ENCODE peak calls at places on chromosome 1, in six cellular contexts. I is AG09319, H is cardiac fibroblast, N is astrocyte of the spinal cord, X is fibroblast of the aortic adventitia, O is heart left ventricle. L is an unnamed sample.

GRCh38 chr1:206131037-206131436 is 13.8 kb upstream of the AVPR1B start:
- DNase-seq in I (no peak), H (no peak), N (no peak), X (no peak), O (peak), L (no peak)

GRCh38 chr1:194024659-194025058 is 838.2 kb upstream of the B3GALT2 start:
- DNase-seq in I (no peak), H (peak), N (peak), X (peak), O (no peak), L (no peak)

GRCh38 chr1:162823771-162824525 is 33.4 kb downstream of the HSD17B7 start:
- DNase-seq in I (no peak), H (no peak), N (no peak), X (no peak), O (no peak), L (no peak)

GRCh38 chr1:204359131-204359473 is 627 bp downstream of the PLEKHA6 start:
- DNase-seq in I (no peak), H (no peak), N (no peak), X (no peak), O (no peak), L (no peak)

GRCh38 chr1:25697426-25698220 is 81.0 kb downstream of the MAN1C1 start:
- DNase-seq in I (no peak), H (no peak), N (no peak), X (no peak), O (no peak), L (peak)

GRCh38 chr1:244349103-244349531 is 102.6 kb downstream of the ADSS2 start:
- DNase-seq in I (peak), H (peak), N (peak), X (peak), O (no peak), L (no peak)

GRCh38 chr1:84146375-84147032 is 2.4 kb downstream of the PRKACB start:
- DNase-seq in I (no peak), H (peak), N (peak), X (peak), O (no peak), L (no peak)

GRCh38 chr1:75616436-75617433 is 5.8 kb upstream of the SLC44A5 start:
- DNase-seq in I (no peak), H (peak), N (peak), X (peak), O (no peak), L (no peak)

GRCh38 chr1:182913401-182913800 is 39.6 kb downstream of the SHCBP1L start:
- DNase-seq in I (no peak), H (no peak), N (no peak), X (no peak), O (no peak), L (no peak)

GRCh38 chr1:201480231-201481003 is 11.4 kb upstream of the PHLDA3 start:
- DNase-seq in I (no peak), H (peak), N (peak), X (peak), O (peak), L (peak)

GRCh38 chr1:176696109-176696508 is 233.1 kb downstream of the PAPPA2 start:
- DNase-seq in I (no peak), H (no peak), N (peak), X (no peak), O (no peak), L (no peak)

GRCh38 chr1:46064708-46065107 is 67.7 kb downstream of the PIK3R3 start:
- DNase-seq in I (no peak), H (no peak), N (no peak), X (no peak), O (no peak), L (no peak)

GRCh38 chr1:11058595-11059165 is 1.1 kb downstream of the SRM start:
- DNase-seq in I (no peak), H (no peak), N (no peak), X (no peak), O (no peak), L (no peak)

GRCh38 chr1:69569983-69570755 is 2.4 kb downstream of the LRRC7 start:
- DNase-seq in I (no peak), H (peak), N (no peak), X (no peak), O (no peak), L (no peak)

GRCh38 chr1:7171574-7171973 is 386.3 kb downstream of the CAMTA1 start:
- DNase-seq in I (no peak), H (no peak), N (no peak), X (no peak), O (no peak), L (no peak)

GRCh38 chr1:51642739-51643142 is 25.8 kb downstream of the OSBPL9 start:
- DNase-seq in I (peak), H (peak), N (peak), X (peak), O (no peak), L (no peak)

GRCh38 chr1:42945171-42945570 is 13.5 kb downstream of the SLC2A1 start:
- DNase-seq in I (no peak), H (no peak), N (no peak), X (no peak), O (no peak), L (no peak)

GRCh38 chr1:14519976-14520375 is 78.5 kb upstream of the KAZN start:
- DNase-seq in I (no peak), H (no peak), N (no peak), X (peak), O (no peak), L (no peak)

GRCh38 chr1:121515235-121515634 is 330.5 kb downstream of the SRGAP2C start:
- DNase-seq in I (no peak), H (no peak), N (no peak), X (no peak), O (no peak), L (no peak)

GRCh38 chr1:19006837-19007271 is 50.4 kb upstream of the IFFO2 start:
- DNase-seq in I (no peak), H (peak), N (no peak), X (no peak), O (no peak), L (no peak)

GRCh38 chr1:231986631-231987291 is 360.2 kb downstream of the DISC1 start:
- DNase-seq in I (no peak), H (peak), N (no peak), X (peak), O (peak), L (no peak)

GRCh38 chr1:109474697-109475096 is 8.4 kb downstream of the SYPL2 start:
- DNase-seq in I (no peak), H (no peak), N (no peak), X (no peak), O (no peak), L (no peak)

GRCh38 chr1:1325288-1326074 is 879 bp downstream of the CPTP start:
- DNase-seq in I (no peak), H (no peak), N (no peak), X (no peak), O (peak), L (no peak)

GRCh38 chr1:46535063-46535462 is 16.4 kb downstream of the KNCN start:
- DNase-seq in I (no peak), H (no peak), N (no peak), X (no peak), O (no peak), L (no peak)

GRCh38 chr1:21269461-21270085 is 20.7 kb downstream of the ECE1 start:
- DNase-seq in I (no peak), H (no peak), N (no peak), X (no peak), O (no peak), L (no peak)

GRCh38 chr1:232223309-232223708 is 406.6 kb downstream of the SIPA1L2 start:
- DNase-seq in I (no peak), H (no peak), N (no peak), X (no peak), O (no peak), L (no peak)

GRCh38 chr1:235933483-235934116 is 66.9 kb upstream of the LYST start:
- DNase-seq in I (no peak), H (no peak), N (no peak), X (no peak), O (no peak), L (no peak)

GRCh38 chr1:231814536-231814935 is 187.9 kb downstream of the DISC1 start:
- DNase-seq in I (no peak), H (no peak), N (peak), X (no peak), O (no peak), L (no peak)

GRCh38 chr1:147772540-147772939 is 12.1 kb upstream of the GJA5 start:
- DNase-seq in I (no peak), H (no peak), N (no peak), X (no peak), O (no peak), L (no peak)

GRCh38 chr1:210263963-210264362 is 31.4 kb downstream of the SERTAD4 start:
- DNase-seq in I (no peak), H (no peak), N (no peak), X (no peak), O (no peak), L (no peak)

GRCh38 chr1:210260087-210260486 is 27.5 kb downstream of the SERTAD4 start:
- DNase-seq in I (no peak), H (no peak), N (no peak), X (peak), O (peak), L (no peak)

GRCh38 chr1:210262167-210262896 is 29.7 kb downstream of the SERTAD4 start:
- DNase-seq in I (peak), H (peak), N (peak), X (peak), O (peak), L (no peak)

GRCh38 chr1:210262897-210263272 is 30.3 kb downstream of the SERTAD4 start:
- DNase-seq in I (peak), H (no peak), N (no peak), X (peak), O (peak), L (no peak)

GRCh38 chr1:210264521-210265380 is 32.2 kb downstream of the SERTAD4 start:
- DNase-seq in I (no peak), H (peak), N (no peak), X (peak), O (no peak), L (no peak)
- TF ChIP-seq CTCF in I (peak), H (no peak), N (no peak), X (peak), O (peak), L (no peak)

GRCh38 chr1:150576367-150576711 is 3.1 kb downstream of the MCL1 start:
- DNase-seq in I (no peak), H (peak), N (peak), X (no peak), O (no peak), L (no peak)
- TF ChIP-seq CTCF in I (no peak), H (no peak), N (no peak), X (no peak), O (no peak), L (no peak)

DNA sequence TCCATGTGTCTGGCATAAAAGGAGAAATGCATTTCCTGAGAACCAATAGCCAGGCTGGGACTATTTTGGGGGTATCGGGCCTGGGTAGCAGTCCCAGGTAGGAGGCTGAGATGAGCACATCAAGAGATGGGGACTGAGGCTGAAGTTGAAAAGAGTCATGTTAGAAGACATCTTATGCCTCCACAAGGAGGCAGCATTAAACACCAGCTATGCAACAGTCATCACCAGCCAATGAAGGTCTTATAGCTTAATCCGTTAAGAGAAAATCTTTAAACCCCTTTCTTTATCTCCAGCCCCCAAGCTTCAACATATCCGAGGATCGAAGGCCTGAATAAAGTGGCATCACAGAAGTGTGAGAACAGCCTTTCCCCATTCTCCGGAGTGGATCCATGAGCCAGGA is 640.7 kb upstream of the PTBP2 start:
- DNase-seq in I (no peak), H (peak), N (peak), X (peak), O (no peak), L (no peak)
- TF ChIP-seq CTCF in I (no peak), H (no peak), N (peak), X (no peak), O (no peak), L (no peak)

GRCh38 chr1:66282885-66283284 is 251.1 kb upstream of the SGIP1 start:
- DNase-seq in I (no peak), H (no peak), N (no peak), X (peak), O (no peak), L (no peak)

GRCh38 chr1:66283583-66284041 is 250.3 kb upstream of the SGIP1 start:
- DNase-seq in I (no peak), H (no peak), N (peak), X (no peak), O (no peak), L (no peak)

GRCh38 chr1:66281808-66282207 is 252.1 kb upstream of the SGIP1 start:
- DNase-seq in I (no peak), H (no peak), N (no peak), X (no peak), O (no peak), L (no peak)

GRCh38 chr1:66284746-66285145 is 249.2 kb upstream of the SGIP1 start:
- DNase-seq in I (no peak), H (no peak), N (no peak), X (no peak), O (no peak), L (no peak)

GRCh38 chr1:66282343-66282852 is 251.6 kb upstream of the SGIP1 start:
- DNase-seq in I (no peak), H (peak), N (peak), X (peak), O (no peak), L (no peak)
- TF ChIP-seq CTCF in I (peak), H (peak), N (no peak), X (peak), O (peak), L (no peak)

DNA sequence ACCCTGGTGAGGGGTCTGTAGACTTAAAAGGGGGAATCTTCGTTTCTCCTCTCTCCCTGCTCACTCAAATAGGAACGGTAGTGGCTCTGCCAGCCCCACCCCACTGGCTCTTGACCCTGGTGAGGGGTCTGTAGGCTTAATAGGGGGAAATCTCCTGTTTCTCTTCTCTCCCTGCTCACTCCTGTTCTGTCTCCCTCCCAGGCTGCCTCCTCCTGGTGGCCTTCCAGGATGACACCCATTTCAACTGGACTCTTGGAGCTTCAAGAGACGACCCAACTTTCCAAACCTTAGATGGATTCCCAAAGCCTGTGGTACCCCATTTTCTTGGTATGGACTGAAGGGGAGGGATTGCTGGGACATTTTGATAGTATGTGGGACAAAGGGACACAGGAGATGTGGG is 1.4 kb upstream of the EPHB2 start:
- DNase-seq in I (no peak), H (no peak), N (no peak), X (no peak), O (no peak), L (no peak)
- TF ChIP-seq CTCF in I (peak), H (peak), N (peak), X (peak), O (no peak), L (no peak)

GRCh38 chr1:58785424-58786058 is 1.7 kb upstream of the JUN start:
- DNase-seq in I (no peak), H (peak), N (peak), X (peak), O (peak), L (peak)
- TF ChIP-seq CTCF in I (no peak), H (no peak), N (no peak), X (no peak), O (no peak), L (no peak)

GRCh38 chr1:65629788-65630187 is 162.9 kb upstream of the PDE4B start:
- DNase-seq in I (no peak), H (no peak), N (no peak), X (no peak), O (no peak), L (no peak)

GRCh38 chr1:65625528-65625927 is 167.2 kb upstream of the PDE4B start:
- DNase-seq in I (no peak), H (no peak), N (no peak), X (no peak), O (no peak), L (no peak)

GRCh38 chr1:65626003-65626402 is 166.7 kb upstream of the PDE4B start:
- DNase-seq in I (no peak), H (no peak), N (no peak), X (no peak), O (no peak), L (no peak)

DNA sequence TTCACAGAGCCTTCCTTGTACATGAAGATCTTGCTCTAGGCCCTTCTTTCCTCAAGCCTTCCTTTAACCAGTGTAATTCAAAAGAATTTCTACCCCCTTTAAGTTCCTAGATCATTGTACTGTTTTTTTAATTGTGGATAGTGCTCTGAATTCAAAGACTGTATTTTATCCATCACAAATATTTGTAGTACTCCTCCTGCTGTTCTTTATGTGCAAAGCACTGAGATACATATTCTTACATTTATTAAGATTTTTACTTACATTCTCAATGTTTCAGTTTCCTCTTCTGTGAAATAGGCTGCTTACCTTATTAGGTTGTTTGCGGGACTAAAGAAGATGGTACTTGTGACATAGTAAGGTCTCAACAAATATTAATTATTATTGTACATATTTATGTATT is 168.8 kb upstream of the PDE4B start:
- DNase-seq in I (no peak), H (peak), N (no peak), X (no peak), O (no peak), L (no peak)
- TF ChIP-seq CTCF in I (peak), H (no peak), N (peak), X (no peak), O (no peak), L (no peak)

DNA sequence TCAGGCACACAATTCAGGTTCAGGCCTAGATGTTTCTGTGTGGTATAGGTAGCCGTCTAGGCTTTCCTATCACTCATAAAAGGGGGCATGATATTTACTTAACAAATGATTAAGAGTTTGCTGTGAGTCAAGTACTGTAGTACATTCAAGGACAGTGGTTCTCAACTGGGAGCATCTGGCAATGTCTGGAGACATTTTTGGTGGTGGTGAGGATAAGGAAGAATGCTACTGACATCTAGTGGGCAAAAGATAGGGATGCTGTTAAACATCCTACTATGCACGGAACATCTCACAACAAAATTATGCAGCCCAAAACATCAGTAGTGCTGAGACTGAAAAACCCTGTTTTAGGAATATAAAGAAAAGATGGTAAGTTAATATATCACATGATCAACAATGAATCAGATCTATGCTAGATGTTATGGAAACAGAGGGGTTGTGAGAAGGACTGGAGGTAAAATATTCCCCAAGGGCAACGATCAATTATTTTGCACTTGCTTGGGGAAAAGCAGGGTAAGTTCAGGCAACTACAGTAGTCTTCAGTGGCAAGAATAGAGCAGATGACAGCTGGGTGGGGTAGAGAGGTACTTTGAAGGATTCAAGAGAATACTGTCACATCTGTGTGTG is 4.9 kb downstream of the DNTTIP2 start:
- DNase-seq in I (no peak), H (peak), N (peak), X (peak), O (no peak), L (no peak)
- TF ChIP-seq CTCF in I (peak), H (peak), N (peak), X (peak), O (peak), L (peak)

DNA sequence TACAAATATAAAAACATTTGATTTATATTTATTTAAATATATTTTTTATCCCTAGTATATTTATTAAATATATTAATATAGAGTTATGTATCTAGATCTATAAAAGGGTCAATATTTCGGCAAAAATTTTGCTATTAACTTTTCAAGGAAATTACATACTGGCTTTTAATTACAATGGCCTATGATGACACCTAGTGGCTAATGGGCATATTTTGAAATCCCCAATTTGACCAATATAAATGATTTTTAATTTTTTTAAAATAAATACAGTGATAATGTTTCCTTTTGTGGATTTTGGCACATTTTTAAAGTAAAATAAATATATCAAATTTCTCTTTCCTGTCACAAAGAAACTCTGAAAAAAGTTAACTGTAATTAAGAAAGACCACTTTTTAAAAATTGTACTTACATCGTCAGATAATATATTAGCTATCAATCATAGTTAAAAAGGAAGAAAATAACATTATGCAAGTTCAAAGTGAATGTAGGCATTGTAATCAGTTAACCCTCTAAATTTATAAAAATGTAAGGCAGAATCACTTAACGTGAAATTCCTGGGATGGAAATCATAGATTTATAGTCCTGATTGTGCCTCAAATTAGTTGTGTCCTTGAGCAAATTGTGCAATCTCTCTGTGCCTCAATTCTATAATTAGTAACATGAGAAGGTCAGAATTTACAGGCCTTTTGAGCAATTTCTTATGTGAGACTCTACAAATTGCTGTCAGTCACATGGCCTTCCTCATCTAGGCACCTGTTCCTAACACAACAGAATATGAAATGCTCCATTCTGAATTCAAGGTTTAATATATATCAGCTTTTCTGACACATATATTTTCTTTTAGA is 25.6 kb upstream of the RGS13 start:
- DNase-seq in I (peak), H (peak), N (peak), X (peak), O (no peak), L (no peak)
- TF ChIP-seq CTCF in I (peak), H (peak), N (peak), X (peak), O (peak), L (peak)

L was measured in CD4-positive, alpha-beta T cell.